ENCODE peak calls at places on chromosomes 1 and 21, in ten cellular contexts. One of them, this sample, is unnamed.

GRCh38 chr1:206709772-206710456 is 25.2 kb downstream of the MAPKAPK2 start:
- DNase-seq in cerebellar cortex: no peak
- DNase-seq in CD4-positive, alpha-beta memory T cell: no peak
- DNase-seq in Panc1: no peak
- DNase-seq in GM23248: peak
- DNase-seq in neural crest cell: no peak
- DNase-seq in astrocyte of the cerebellum: no peak
- DNase-seq in NCI-H1105 treated with DMSO at 0.1 percent for 48 hours: no peak
- DNase-seq in effector memory CD8-positive, alpha-beta T cell: no peak
- DNase-seq in GM03348: no peak
- DNase-seq in this sample: no peak

GRCh38 chr1:75484789-75485188 is 126.1 kb downstream of the SLC44A5 start:
- DNase-seq in Panc1: no peak
- DNase-seq in cerebellar cortex: no peak
- DNase-seq in GM23248: no peak
- DNase-seq in NCI-H1105 treated with DMSO at 0.1 percent for 48 hours: no peak
- DNase-seq in effector memory CD8-positive, alpha-beta T cell: no peak
- DNase-seq in CD4-positive, alpha-beta memory T cell: no peak
- DNase-seq in neural crest cell: no peak
- DNase-seq in GM03348: no peak
- DNase-seq in astrocyte of the cerebellum: no peak
- DNase-seq in this sample: no peak

GRCh38 chr1:236809133-236809532 is 14.0 kb downstream of the MTR start:
- DNase-seq in CD4-positive, alpha-beta memory T cell: no peak
- DNase-seq in GM23248: no peak
- DNase-seq in GM03348: no peak
- DNase-seq in NCI-H1105 treated with DMSO at 0.1 percent for 48 hours: peak
- DNase-seq in Panc1: no peak
- DNase-seq in cerebellar cortex: peak
- DNase-seq in neural crest cell: no peak
- DNase-seq in effector memory CD8-positive, alpha-beta T cell: no peak
- DNase-seq in astrocyte of the cerebellum: no peak
- DNase-seq in this sample: no peak

GRCh38 chr1:20708057-20708456 is 9.8 kb downstream of the KIF17 start:
- DNase-seq in cerebellar cortex: no peak
- DNase-seq in astrocyte of the cerebellum: no peak
- DNase-seq in GM03348: no peak
- DNase-seq in Panc1: no peak
- DNase-seq in CD4-positive, alpha-beta memory T cell: no peak
- DNase-seq in neural crest cell: no peak
- DNase-seq in NCI-H1105 treated with DMSO at 0.1 percent for 48 hours: no peak
- DNase-seq in effector memory CD8-positive, alpha-beta T cell: no peak
- DNase-seq in GM23248: no peak
- DNase-seq in this sample: no peak

GRCh38 chr1:5949074-5949760 is 43.0 kb downstream of the NPHP4 start:
- DNase-seq in cerebellar cortex: no peak
- DNase-seq in astrocyte of the cerebellum: no peak
- DNase-seq in Panc1: no peak
- DNase-seq in NCI-H1105 treated with DMSO at 0.1 percent for 48 hours: no peak
- DNase-seq in CD4-positive, alpha-beta memory T cell: no peak
- DNase-seq in GM03348: no peak
- DNase-seq in GM23248: no peak
- DNase-seq in neural crest cell: no peak
- DNase-seq in effector memory CD8-positive, alpha-beta T cell: no peak
- DNase-seq in this sample: no peak

GRCh38 chr21:23811802-23812201 is 1795.5 kb downstream of the MRPL39 start:
- DNase-seq in GM23248: no peak
- DNase-seq in astrocyte of the cerebellum: no peak
- DNase-seq in CD4-positive, alpha-beta memory T cell: no peak
- DNase-seq in Panc1: no peak
- DNase-seq in NCI-H1105 treated with DMSO at 0.1 percent for 48 hours: no peak
- DNase-seq in cerebellar cortex: no peak
- DNase-seq in effector memory CD8-positive, alpha-beta T cell: no peak
- DNase-seq in GM03348: no peak
- DNase-seq in neural crest cell: no peak
- DNase-seq in this sample: no peak

GRCh38 chr21:45976666-45977335 is 4.8 kb upstream of the COL6A1 start:
- DNase-seq in astrocyte of the cerebellum: no peak
- DNase-seq in GM23248: no peak
- DNase-seq in NCI-H1105 treated with DMSO at 0.1 percent for 48 hours: no peak
- DNase-seq in neural crest cell: no peak
- DNase-seq in effector memory CD8-positive, alpha-beta T cell: no peak
- DNase-seq in cerebellar cortex: no peak
- DNase-seq in CD4-positive, alpha-beta memory T cell: no peak
- DNase-seq in Panc1: no peak
- DNase-seq in GM03348: no peak
- DNase-seq in this sample: no peak

GRCh38 chr1:27992271-27992670 is 32.5 kb downstream of the XKR8 start:
- DNase-seq in GM23248: no peak
- DNase-seq in GM03348: no peak
- DNase-seq in astrocyte of the cerebellum: no peak
- DNase-seq in neural crest cell: no peak
- DNase-seq in Panc1: no peak
- DNase-seq in cerebellar cortex: no peak
- DNase-seq in effector memory CD8-positive, alpha-beta T cell: peak
- DNase-seq in NCI-H1105 treated with DMSO at 0.1 percent for 48 hours: no peak
- DNase-seq in CD4-positive, alpha-beta memory T cell: peak
- DNase-seq in this sample: peak

GRCh38 chr1:25774206-25774804 is 25.7 kb upstream of the SELENON start:
- DNase-seq in Panc1: no peak
- DNase-seq in effector memory CD8-positive, alpha-beta T cell: no peak
- DNase-seq in NCI-H1105 treated with DMSO at 0.1 percent for 48 hours: no peak
- DNase-seq in CD4-positive, alpha-beta memory T cell: no peak
- DNase-seq in neural crest cell: no peak
- DNase-seq in GM03348: no peak
- DNase-seq in cerebellar cortex: no peak
- DNase-seq in GM23248: no peak
- DNase-seq in astrocyte of the cerebellum: no peak
- DNase-seq in this sample: no peak

GRCh38 chr1:151061012-151061401 is 810 bp downstream of the MLLT11 start:
- DNase-seq in cerebellar cortex: peak
- DNase-seq in neural crest cell: no peak
- DNase-seq in CD4-positive, alpha-beta memory T cell: no peak
- DNase-seq in effector memory CD8-positive, alpha-beta T cell: no peak
- DNase-seq in GM23248: no peak
- DNase-seq in GM03348: no peak
- DNase-seq in NCI-H1105 treated with DMSO at 0.1 percent for 48 hours: peak
- DNase-seq in Panc1: no peak
- DNase-seq in astrocyte of the cerebellum: no peak
- DNase-seq in this sample: no peak

GRCh38 chr21:33640697-33641338 is 723 bp downstream of the CRYZL1 start:
- DNase-seq in GM03348: peak
- DNase-seq in NCI-H1105 treated with DMSO at 0.1 percent for 48 hours: peak
- DNase-seq in effector memory CD8-positive, alpha-beta T cell: no peak
- DNase-seq in cerebellar cortex: no peak
- DNase-seq in GM23248: peak
- DNase-seq in neural crest cell: no peak
- DNase-seq in astrocyte of the cerebellum: no peak
- DNase-seq in CD4-positive, alpha-beta memory T cell: peak
- DNase-seq in Panc1: no peak
- DNase-seq in this sample: no peak